ENCODE peak calls at places on chromosomes 7 and 10, in five cellular contexts. W is SK-N-MC, Z is Calu3, D is right cardiac atrium, I is left lung. P is an unnamed sample.

GRCh38 chr10:83433705-83434104 is 705.6 kb upstream of the GHITM start:
- DNase-seq in W (no peak), Z (no peak), D (no peak), I (no peak), P (no peak)

GRCh38 chr7:151767557-151767956 is 109.4 kb downstream of the PRKAG2 start:
- DNase-seq in W (no peak), Z (no peak), D (no peak), I (no peak), P (no peak)

GRCh38 chr10:96311180-96311697 is 7.0 kb downstream of the DNTT start:
- DNase-seq in W (peak), Z (no peak), D (no peak), I (no peak), P (no peak)

GRCh38 chr7:32347244-32347828 is 142.8 kb downstream of the LSM5 start:
- DNase-seq in W (peak), Z (peak), D (no peak), I (no peak), P (no peak)

GRCh38 chr10:77505431-77506334 is 131.9 kb downstream of the KCNMA1 start:
- DNase-seq in W (no peak), Z (no peak), D (no peak), I (no peak), P (no peak)

GRCh38 chr7:188727-189500 is 3.5 kb upstream of the FAM20C start:
- DNase-seq in W (no peak), Z (no peak), D (no peak), I (no peak), P (no peak)

GRCh38 chr7:6531492-6532279 is 19.6 kb downstream of the GRID2IP start:
- DNase-seq in W (no peak), Z (no peak), D (no peak), I (no peak), P (no peak)

GRCh38 chr10:125016123-125016522 is 74.2 kb downstream of the ZRANB1 start:
- DNase-seq in W (no peak), Z (no peak), D (peak), I (no peak), P (no peak)

GRCh38 chr7:41122256-41122987 is 580.5 kb downstream of the INHBA start:
- DNase-seq in W (no peak), Z (no peak), D (no peak), I (no peak), P (no peak)

GRCh38 chr10:92440578-92440977 is 133.3 kb downstream of the IDE start:
- DNase-seq in W (no peak), Z (no peak), D (no peak), I (no peak), P (no peak)

GRCh38 chr10:93826355-93826754 is 67.4 kb upstream of the SLC35G1 start:
- DNase-seq in W (no peak), Z (no peak), D (no peak), I (no peak), P (no peak)

GRCh38 chr7:35424869-35425495 is 171.1 kb upstream of the TBX20 start:
- DNase-seq in W (no peak), Z (peak), D (peak), I (peak), P (no peak)

GRCh38 chr7:106812027-106812643 is 52.9 kb upstream of the PIK3CG start:
- DNase-seq in W (no peak), Z (no peak), D (peak), I (peak), P (peak)

GRCh38 chr10:93757766-93758509 is at the start of gene LGI1:
- DNase-seq in W (no peak), Z (no peak), D (no peak), I (no peak), P (no peak)

GRCh38 chr10:71725998-71726672 is 6.6 kb upstream of the C10orf105 start:
- DNase-seq in W (no peak), Z (peak), D (no peak), I (no peak), P (no peak)

GRCh38 chr10:128263891-128264688 is 137.9 kb upstream of the MKI67 start:
- DNase-seq in W (no peak), Z (peak), D (peak), I (peak), P (peak)

GRCh38 chr7:100825760-100826545 is 1.4 kb downstream of the EPHB4 start:
- DNase-seq in W (no peak), Z (no peak), D (no peak), I (no peak), P (no peak)

GRCh38 chr7:157412021-157412443 is 75.2 kb downstream of the DNAJB6 start:
- DNase-seq in W (no peak), Z (no peak), D (no peak), I (no peak), P (no peak)

GRCh38 chr10:113340255-113340654 is 212.6 kb upstream of the HABP2 start:
- DNase-seq in W (no peak), Z (no peak), D (no peak), I (no peak), P (no peak)

GRCh38 chr7:101542527-101543241 is 86.4 kb downstream of the MYL10 start:
- DNase-seq in W (peak), Z (peak), D (peak), I (peak), P (peak)

GRCh38 chr10:16986406-16987128 is 143.0 kb downstream of the CUBN start:
- DNase-seq in W (no peak), Z (no peak), D (no peak), I (no peak), P (no peak)

GRCh38 chr10:76461024-76461423 is 1029.6 kb downstream of the LRMDA start:
- DNase-seq in W (no peak), Z (no peak), D (no peak), I (no peak), P (no peak)

GRCh38 chr10:61975107-61975932 is 73.8 kb downstream of the ARID5B start:
- DNase-seq in W (no peak), Z (no peak), D (no peak), I (no peak), P (no peak)

GRCh38 chr7:133727476-133728214 is 399.5 kb upstream of the LRGUK start:
- DNase-seq in W (no peak), Z (no peak), D (no peak), I (no peak), P (no peak)

GRCh38 chr7:130276796-130277762 is 10.4 kb downstream of the CPA2 start:
- DNase-seq in W (peak), Z (no peak), D (no peak), I (no peak), P (no peak)

GRCh38 chr7:29196191-29196590 is 1.6 kb downstream of the CHN2 start:
- DNase-seq in W (no peak), Z (no peak), D (no peak), I (no peak), P (no peak)

GRCh38 chr7:139105037-139105382 is 4.5 kb downstream of the ZC3HAV1 start:
- DNase-seq in W (no peak), Z (no peak), D (no peak), I (no peak), P (no peak)

GRCh38 chr7:152588350-152588749 is 87.6 kb downstream of the XRCC2 start:
- DNase-seq in W (no peak), Z (peak), D (no peak), I (no peak), P (peak)

GRCh38 chr7:139635521-139636240 is 112.2 kb downstream of the CLEC2L start:
- DNase-seq in W (no peak), Z (no peak), D (no peak), I (no peak), P (no peak)

GRCh38 chr7:94584113-94584512 is 71.8 kb downstream of the SGCE start:
- DNase-seq in W (no peak), Z (peak), D (no peak), I (no peak), P (no peak)

GRCh38 chr7:46291601-46292150 is 370.6 kb upstream of the IGFBP3 start:
- DNase-seq in W (no peak), Z (no peak), D (no peak), I (no peak), P (peak)

P was measured in lower leg skin.